ENCODE peak calls at places on chromosomes 3 and 15, in seven cellular contexts. One of them, this sample, is unnamed.

GRCh38 chr3:45575491-45575923 is 19.0 kb upstream of the LIMD1 start:
- DNase-seq in AG10803: peak
- DNase-seq in lower lobe of right lung: no peak
- DNase-seq in GM13976: no peak
- DNase-seq in activated B cell treated with CpG ODN at 0.5 μM for 24 hours: no peak
- DNase-seq in B cell: peak
- DNase-seq in esophagus squamous epithelium: no peak
- DNase-seq in this sample: no peak

GRCh38 chr3:2961576-2961975 is 148.6 kb downstream of the IL5RA start:
- DNase-seq in B cell: no peak
- DNase-seq in activated B cell treated with CpG ODN at 0.5 μM for 24 hours: no peak
- DNase-seq in esophagus squamous epithelium: no peak
- DNase-seq in lower lobe of right lung: no peak
- DNase-seq in GM13976: no peak
- DNase-seq in AG10803: no peak
- DNase-seq in this sample: no peak

GRCh38 chr15:98547741-98548166 is 100.6 kb upstream of the IGF1R start:
- DNase-seq in GM13976: no peak
- DNase-seq in activated B cell treated with CpG ODN at 0.5 μM for 24 hours: no peak
- DNase-seq in AG10803: no peak
- DNase-seq in lower lobe of right lung: peak
- DNase-seq in esophagus squamous epithelium: no peak
- DNase-seq in B cell: no peak
- DNase-seq in this sample: no peak

GRCh38 chr3:183515968-183516851 is 39.3 kb downstream of the KLHL6 start:
- DNase-seq in B cell: peak
- DNase-seq in esophagus squamous epithelium: no peak
- DNase-seq in lower lobe of right lung: no peak
- DNase-seq in activated B cell treated with CpG ODN at 0.5 μM for 24 hours: no peak
- DNase-seq in AG10803: no peak
- DNase-seq in GM13976: peak
- DNase-seq in this sample: peak

GRCh38 chr3:133547432-133548041 is 25.9 kb upstream of the CDV3 start:
- DNase-seq in AG10803: peak
- DNase-seq in B cell: no peak
- DNase-seq in lower lobe of right lung: peak
- DNase-seq in esophagus squamous epithelium: no peak
- DNase-seq in GM13976: no peak
- DNase-seq in activated B cell treated with CpG ODN at 0.5 μM for 24 hours: no peak
- DNase-seq in this sample: no peak

GRCh38 chr15:39079296-39079834 is 501.5 kb upstream of the THBS1 start:
- DNase-seq in activated B cell treated with CpG ODN at 0.5 μM for 24 hours: no peak
- DNase-seq in AG10803: peak
- DNase-seq in lower lobe of right lung: no peak
- DNase-seq in GM13976: no peak
- DNase-seq in B cell: no peak
- DNase-seq in esophagus squamous epithelium: no peak
- DNase-seq in this sample: no peak

GRCh38 chr15:71385469-71385868 is 270.2 kb downstream of the THSD4 start:
- DNase-seq in GM13976: no peak
- DNase-seq in esophagus squamous epithelium: no peak
- DNase-seq in AG10803: no peak
- DNase-seq in B cell: no peak
- DNase-seq in activated B cell treated with CpG ODN at 0.5 μM for 24 hours: no peak
- DNase-seq in lower lobe of right lung: no peak
- DNase-seq in this sample: no peak

GRCh38 chr3:21390856-21391255 is 360.2 kb downstream of the ZNF385D start:
- DNase-seq in lower lobe of right lung: no peak
- DNase-seq in esophagus squamous epithelium: no peak
- DNase-seq in GM13976: no peak
- DNase-seq in activated B cell treated with CpG ODN at 0.5 μM for 24 hours: no peak
- DNase-seq in AG10803: peak
- DNase-seq in B cell: no peak
- DNase-seq in this sample: no peak

GRCh38 chr3:193714523-193715137 is 121.6 kb downstream of the OPA1 start:
- DNase-seq in AG10803: no peak
- DNase-seq in GM13976: no peak
- DNase-seq in esophagus squamous epithelium: no peak
- DNase-seq in lower lobe of right lung: no peak
- DNase-seq in B cell: no peak
- DNase-seq in activated B cell treated with CpG ODN at 0.5 μM for 24 hours: no peak
- DNase-seq in this sample: no peak

GRCh38 chr15:64883997-64884511 is 27.6 kb upstream of the ANKDD1A start:
- DNase-seq in AG10803: peak
- DNase-seq in GM13976: peak
- DNase-seq in esophagus squamous epithelium: no peak
- DNase-seq in lower lobe of right lung: peak
- DNase-seq in B cell: peak
- DNase-seq in activated B cell treated with CpG ODN at 0.5 μM for 24 hours: peak
- DNase-seq in this sample: peak

GRCh38 chr15:40346579-40347558 is 4.0 kb upstream of the PHGR1 start:
- DNase-seq in GM13976: no peak
- DNase-seq in AG10803: no peak
- DNase-seq in B cell: no peak
- DNase-seq in lower lobe of right lung: no peak
- DNase-seq in activated B cell treated with CpG ODN at 0.5 μM for 24 hours: no peak
- DNase-seq in esophagus squamous epithelium: no peak
- DNase-seq in this sample: no peak

GRCh38 chr3:46717447-46718231 is at the start of gene PRSS50:
- DNase-seq in lower lobe of right lung: no peak
- DNase-seq in GM13976: peak
- DNase-seq in esophagus squamous epithelium: no peak
- DNase-seq in activated B cell treated with CpG ODN at 0.5 μM for 24 hours: no peak
- DNase-seq in AG10803: no peak
- DNase-seq in B cell: peak
- DNase-seq in this sample: peak

GRCh38 chr15:77650285-77650684 is 17.6 kb upstream of the LINGO1 start:
- DNase-seq in esophagus squamous epithelium: no peak
- DNase-seq in lower lobe of right lung: no peak
- DNase-seq in activated B cell treated with CpG ODN at 0.5 μM for 24 hours: no peak
- DNase-seq in GM13976: no peak
- DNase-seq in AG10803: no peak
- DNase-seq in B cell: no peak
- DNase-seq in this sample: no peak

GRCh38 chr3:141388823-141389617 is 20.7 kb downstream of the ZBTB38 start:
- DNase-seq in AG10803: peak
- DNase-seq in GM13976: no peak
- DNase-seq in esophagus squamous epithelium: no peak
- DNase-seq in B cell: no peak
- DNase-seq in activated B cell treated with CpG ODN at 0.5 μM for 24 hours: no peak
- DNase-seq in lower lobe of right lung: no peak
- DNase-seq in this sample: no peak

GRCh38 chr3:97764186-97765055 is at the start of gene ARL6:
- DNase-seq in GM13976: peak
- DNase-seq in activated B cell treated with CpG ODN at 0.5 μM for 24 hours: peak
- DNase-seq in lower lobe of right lung: peak
- DNase-seq in esophagus squamous epithelium: peak
- DNase-seq in B cell: peak
- DNase-seq in AG10803: peak
- DNase-seq in this sample: peak
- TF ChIP-seq CTCF in GM13976: no peak
- TF ChIP-seq CTCF in activated B cell treated with CpG ODN at 0.5 μM for 24 hours: no peak
- TF ChIP-seq CTCF in lower lobe of right lung: no peak
- TF ChIP-seq CTCF in esophagus squamous epithelium: no peak
- TF ChIP-seq CTCF in B cell: no peak
- TF ChIP-seq CTCF in AG10803: peak
- TF ChIP-seq CTCF in this sample: no peak

GRCh38 chr3:4522962-4523361 is 29.8 kb downstream of the ITPR1 start:
- DNase-seq in activated B cell treated with CpG ODN at 0.5 μM for 24 hours: no peak
- DNase-seq in AG10803: no peak
- DNase-seq in esophagus squamous epithelium: no peak
- DNase-seq in lower lobe of right lung: no peak
- DNase-seq in B cell: no peak
- DNase-seq in GM13976: no peak
- DNase-seq in this sample: no peak
- TF ChIP-seq CTCF in activated B cell treated with CpG ODN at 0.5 μM for 24 hours: no peak
- TF ChIP-seq CTCF in AG10803: no peak
- TF ChIP-seq CTCF in esophagus squamous epithelium: no peak
- TF ChIP-seq CTCF in lower lobe of right lung: no peak
- TF ChIP-seq CTCF in B cell: no peak
- TF ChIP-seq CTCF in GM13976: no peak
- TF ChIP-seq CTCF in this sample: no peak

DNA sequence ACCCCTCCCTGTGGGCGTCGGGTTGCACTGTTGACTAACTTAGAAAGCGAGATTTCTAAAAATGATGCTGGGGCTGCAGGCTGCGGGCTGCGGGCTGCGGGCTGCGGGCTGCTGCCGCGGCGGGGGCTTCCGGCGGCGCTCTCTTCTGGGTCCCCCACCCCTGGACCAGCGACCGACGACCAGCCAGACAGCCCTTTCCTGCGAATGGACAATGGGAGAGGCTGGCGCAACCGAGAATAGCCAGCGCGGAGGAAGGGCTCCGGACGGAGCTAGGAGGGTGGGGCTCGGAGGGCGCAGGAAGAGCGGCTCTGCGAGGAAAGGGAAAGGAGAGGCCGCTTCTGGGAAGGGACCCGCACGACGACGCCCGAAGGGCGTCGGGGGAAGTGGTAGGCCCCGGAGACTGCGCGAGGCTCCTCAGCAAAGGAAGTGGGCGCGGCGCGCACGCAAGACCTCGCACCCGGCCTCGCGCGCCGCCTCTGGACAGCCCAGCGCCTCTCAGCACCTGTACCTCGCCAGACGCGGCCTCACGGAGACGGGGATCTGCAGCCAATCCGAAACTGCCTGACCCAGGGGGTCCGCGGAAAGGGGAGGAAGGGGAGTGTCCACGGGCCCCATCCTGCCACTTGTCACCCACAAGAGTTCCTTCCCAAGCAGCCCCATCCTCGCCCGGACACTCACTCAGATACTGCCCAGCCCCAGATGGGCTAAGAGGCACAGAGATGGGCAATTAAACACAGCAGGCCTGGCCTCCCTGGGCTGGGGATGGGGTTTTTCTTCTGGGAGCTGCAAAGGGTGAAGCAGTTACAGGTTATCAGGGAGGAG is 70.7 kb downstream of the SLC12A8 start:
- DNase-seq in B cell: peak
- DNase-seq in AG10803: peak
- DNase-seq in esophagus squamous epithelium: peak
- DNase-seq in GM13976: peak
- DNase-seq in lower lobe of right lung: peak
- DNase-seq in activated B cell treated with CpG ODN at 0.5 μM for 24 hours: peak
- DNase-seq in this sample: peak
- TF ChIP-seq CTCF in B cell: peak
- TF ChIP-seq CTCF in AG10803: peak
- TF ChIP-seq CTCF in esophagus squamous epithelium: peak
- TF ChIP-seq CTCF in GM13976: peak
- TF ChIP-seq CTCF in lower lobe of right lung: peak
- TF ChIP-seq CTCF in activated B cell treated with CpG ODN at 0.5 μM for 24 hours: no peak
- TF ChIP-seq CTCF in this sample: peak

GRCh38 chr3:87900061-87900460 is 158.7 kb downstream of the CGGBP1 start:
- DNase-seq in activated B cell treated with CpG ODN at 0.5 μM for 24 hours: no peak
- DNase-seq in lower lobe of right lung: no peak
- DNase-seq in esophagus squamous epithelium: no peak
- DNase-seq in B cell: no peak
- DNase-seq in AG10803: no peak
- DNase-seq in GM13976: peak
- DNase-seq in this sample: peak
- TF ChIP-seq CTCF in activated B cell treated with CpG ODN at 0.5 μM for 24 hours: no peak
- TF ChIP-seq CTCF in lower lobe of right lung: peak
- TF ChIP-seq CTCF in esophagus squamous epithelium: no peak
- TF ChIP-seq CTCF in B cell: peak
- TF ChIP-seq CTCF in AG10803: peak
- TF ChIP-seq CTCF in GM13976: no peak
- TF ChIP-seq CTCF in this sample: no peak

GRCh38 chr3:53668872-53669271 is 174.5 kb downstream of the CACNA1D start:
- DNase-seq in esophagus squamous epithelium: no peak
- DNase-seq in lower lobe of right lung: no peak
- DNase-seq in GM13976: no peak
- DNase-seq in B cell: no peak
- DNase-seq in activated B cell treated with CpG ODN at 0.5 μM for 24 hours: no peak
- DNase-seq in AG10803: peak
- DNase-seq in this sample: peak
- TF ChIP-seq CTCF in esophagus squamous epithelium: peak
- TF ChIP-seq CTCF in lower lobe of right lung: peak
- TF ChIP-seq CTCF in GM13976: peak
- TF ChIP-seq CTCF in B cell: no peak
- TF ChIP-seq CTCF in activated B cell treated with CpG ODN at 0.5 μM for 24 hours: no peak
- TF ChIP-seq CTCF in AG10803: peak
- TF ChIP-seq CTCF in this sample: peak

GRCh38 chr3:29536016-29536736 is 255.3 kb downstream of the RBMS3 start:
- DNase-seq in esophagus squamous epithelium: no peak
- DNase-seq in lower lobe of right lung: no peak
- DNase-seq in GM13976: no peak
- DNase-seq in AG10803: peak
- DNase-seq in activated B cell treated with CpG ODN at 0.5 μM for 24 hours: no peak
- DNase-seq in B cell: no peak
- DNase-seq in this sample: no peak

GRCh38 chr3:29527251-29527650 is 246.4 kb downstream of the RBMS3 start:
- DNase-seq in GM13976: no peak
- DNase-seq in lower lobe of right lung: no peak
- DNase-seq in B cell: no peak
- DNase-seq in esophagus squamous epithelium: no peak
- DNase-seq in AG10803: no peak
- DNase-seq in activated B cell treated with CpG ODN at 0.5 μM for 24 hours: no peak
- DNase-seq in this sample: no peak

GRCh38 chr3:29531611-29532150 is 250.8 kb downstream of the RBMS3 start:
- DNase-seq in GM13976: no peak
- DNase-seq in activated B cell treated with CpG ODN at 0.5 μM for 24 hours: no peak
- DNase-seq in lower lobe of right lung: no peak
- DNase-seq in esophagus squamous epithelium: no peak
- DNase-seq in B cell: no peak
- DNase-seq in AG10803: no peak
- DNase-seq in this sample: no peak

GRCh38 chr3:29533992-29534391 is 253.1 kb downstream of the RBMS3 start:
- DNase-seq in AG10803: no peak
- DNase-seq in esophagus squamous epithelium: no peak
- DNase-seq in B cell: no peak
- DNase-seq in GM13976: no peak
- DNase-seq in lower lobe of right lung: no peak
- DNase-seq in activated B cell treated with CpG ODN at 0.5 μM for 24 hours: no peak
- DNase-seq in this sample: no peak

DNA sequence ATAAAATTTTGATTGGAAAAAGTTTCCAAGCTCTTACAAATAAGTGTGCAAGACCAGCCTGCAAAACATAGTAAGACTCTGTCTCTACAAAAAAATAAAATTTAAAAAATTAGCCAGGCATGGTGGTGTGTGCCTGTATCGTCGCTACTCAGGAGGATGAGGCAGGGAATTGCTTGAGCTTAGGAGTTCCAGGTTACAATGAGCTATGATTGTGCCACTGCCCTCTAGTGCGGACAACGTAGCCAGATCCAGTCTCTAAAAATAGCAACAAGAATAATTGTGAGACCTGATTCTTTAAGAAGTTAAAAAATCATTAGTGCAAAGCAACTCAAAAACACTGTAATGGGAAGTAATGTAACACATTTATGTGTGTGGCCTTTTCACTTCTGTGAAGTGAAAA is 251.6 kb downstream of the RBMS3 start:
- DNase-seq in GM13976: no peak
- DNase-seq in B cell: no peak
- DNase-seq in activated B cell treated with CpG ODN at 0.5 μM for 24 hours: no peak
- DNase-seq in esophagus squamous epithelium: no peak
- DNase-seq in AG10803: no peak
- DNase-seq in lower lobe of right lung: no peak
- DNase-seq in this sample: no peak
- TF ChIP-seq CTCF in GM13976: no peak
- TF ChIP-seq CTCF in B cell: no peak
- TF ChIP-seq CTCF in activated B cell treated with CpG ODN at 0.5 μM for 24 hours: no peak
- TF ChIP-seq CTCF in esophagus squamous epithelium: no peak
- TF ChIP-seq CTCF in AG10803: no peak
- TF ChIP-seq CTCF in lower lobe of right lung: no peak
- TF ChIP-seq CTCF in this sample: no peak

This sample was measured in GM20000.